ENCODE peak calls at places on chromosomes 4 and X, in five cellular contexts. One of them, this sample, is unnamed.

GRCh38 chrX:97895751-97896150 is 1012.0 kb downstream of the RPA4 start:
- DNase-seq in nephron progenitor cell: no peak
- DNase-seq in OCI-LY7: no peak
- DNase-seq in A549: no peak
- DNase-seq in CD8-positive, alpha-beta T cell: no peak
- DNase-seq in this sample: no peak

GRCh38 chr4:110970642-110971041 is 347.8 kb upstream of the PITX2 start:
- DNase-seq in nephron progenitor cell: peak
- DNase-seq in OCI-LY7: peak
- DNase-seq in A549: peak
- DNase-seq in CD8-positive, alpha-beta T cell: no peak
- DNase-seq in this sample: no peak

GRCh38 chr4:187685247-187685646 is 310.3 kb upstream of the ZFP42 start:
- DNase-seq in nephron progenitor cell: no peak
- DNase-seq in OCI-LY7: no peak
- DNase-seq in A549: peak
- DNase-seq in CD8-positive, alpha-beta T cell: no peak
- DNase-seq in this sample: no peak

GRCh38 chr4:26204249-26204825 is 116.5 kb upstream of the RBPJ start:
- DNase-seq in nephron progenitor cell: no peak
- DNase-seq in OCI-LY7: no peak
- DNase-seq in A549: no peak
- DNase-seq in CD8-positive, alpha-beta T cell: peak
- DNase-seq in this sample: no peak

GRCh38 chrX:119223784-119224183 is 12.3 kb upstream of the PGRMC1 start:
- DNase-seq in nephron progenitor cell: no peak
- DNase-seq in OCI-LY7: no peak
- DNase-seq in A549: no peak
- DNase-seq in CD8-positive, alpha-beta T cell: no peak
- DNase-seq in this sample: no peak

GRCh38 chr4:44016582-44017421 is 431.8 kb downstream of the KCTD8 start:
- DNase-seq in nephron progenitor cell: no peak
- DNase-seq in OCI-LY7: no peak
- DNase-seq in A549: no peak
- DNase-seq in CD8-positive, alpha-beta T cell: no peak
- DNase-seq in this sample: no peak

GRCh38 chrX:109856974-109857373 is 123.9 kb upstream of the ACSL4 start:
- DNase-seq in nephron progenitor cell: peak
- DNase-seq in OCI-LY7: peak
- DNase-seq in A549: peak
- DNase-seq in CD8-positive, alpha-beta T cell: peak
- DNase-seq in this sample: no peak

GRCh38 chrX:42869659-42870476 is 91.9 kb upstream of the PPP1R2C start:
- DNase-seq in nephron progenitor cell: no peak
- DNase-seq in OCI-LY7: peak
- DNase-seq in A549: no peak
- DNase-seq in CD8-positive, alpha-beta T cell: no peak
- DNase-seq in this sample: no peak

DNA sequence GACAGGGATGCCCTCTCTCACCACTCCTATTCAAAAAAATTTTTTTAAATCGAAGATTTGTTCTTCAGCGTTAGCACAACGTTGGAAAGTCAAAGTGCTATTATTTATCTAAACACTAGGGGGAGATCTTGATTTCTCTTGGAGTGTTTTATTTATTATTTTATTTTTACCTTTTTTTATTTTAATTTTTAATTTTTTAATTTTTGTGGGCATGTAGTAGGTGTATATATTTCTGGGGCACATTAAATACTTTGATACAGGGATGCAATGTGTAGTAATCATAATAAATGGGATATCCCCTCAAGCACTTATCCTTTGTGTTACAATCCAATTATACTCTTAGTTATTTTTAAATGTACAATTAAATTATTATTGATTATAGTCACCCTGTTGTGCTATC is 37.4 kb upstream of the SLC10A4 start:
- DNase-seq in nephron progenitor cell: no peak
- DNase-seq in OCI-LY7: peak
- DNase-seq in A549: peak
- DNase-seq in CD8-positive, alpha-beta T cell: no peak
- DNase-seq in this sample: no peak
- TF ChIP-seq CTCF in nephron progenitor cell: peak
- TF ChIP-seq CTCF in OCI-LY7: peak
- TF ChIP-seq CTCF in A549: peak
- TF ChIP-seq CTCF in CD8-positive, alpha-beta T cell: peak
- TF ChIP-seq CTCF in this sample: no peak

GRCh38 chr4:17489721-17490120 is 22.2 kb downstream of the QDPR start:
- DNase-seq in nephron progenitor cell: no peak
- DNase-seq in OCI-LY7: no peak
- DNase-seq in A549: no peak
- DNase-seq in CD8-positive, alpha-beta T cell: no peak
- DNase-seq in this sample: no peak

GRCh38 chr4:17489123-17489522 is 22.8 kb downstream of the QDPR start:
- DNase-seq in nephron progenitor cell: no peak
- DNase-seq in OCI-LY7: no peak
- DNase-seq in A549: no peak
- DNase-seq in CD8-positive, alpha-beta T cell: no peak
- DNase-seq in this sample: no peak

GRCh38 chr4:17492058-17492741 is 19.7 kb downstream of the QDPR start:
- DNase-seq in nephron progenitor cell: no peak
- DNase-seq in OCI-LY7: no peak
- DNase-seq in A549: no peak
- DNase-seq in CD8-positive, alpha-beta T cell: no peak
- DNase-seq in this sample: no peak

GRCh38 chr4:17491196-17491595 is 20.7 kb downstream of the QDPR start:
- DNase-seq in nephron progenitor cell: no peak
- DNase-seq in OCI-LY7: no peak
- DNase-seq in A549: no peak
- DNase-seq in CD8-positive, alpha-beta T cell: no peak
- DNase-seq in this sample: no peak

GRCh38 chr4:17490575-17491059 is 21.3 kb downstream of the QDPR start:
- DNase-seq in nephron progenitor cell: no peak
- DNase-seq in OCI-LY7: no peak
- DNase-seq in A549: no peak
- DNase-seq in CD8-positive, alpha-beta T cell: no peak
- DNase-seq in this sample: no peak
- TF ChIP-seq CTCF in nephron progenitor cell: no peak
- TF ChIP-seq CTCF in OCI-LY7: no peak
- TF ChIP-seq CTCF in A549: no peak
- TF ChIP-seq CTCF in CD8-positive, alpha-beta T cell: no peak
- TF ChIP-seq CTCF in this sample: no peak

GRCh38 chrX:14712096-14712495 is 160.8 kb downstream of the FANCB start:
- DNase-seq in nephron progenitor cell: no peak
- DNase-seq in OCI-LY7: no peak
- DNase-seq in A549: no peak
- DNase-seq in CD8-positive, alpha-beta T cell: no peak
- DNase-seq in this sample: no peak
- TF ChIP-seq CTCF in nephron progenitor cell: no peak
- TF ChIP-seq CTCF in OCI-LY7: no peak
- TF ChIP-seq CTCF in A549: no peak
- TF ChIP-seq CTCF in CD8-positive, alpha-beta T cell: no peak
- TF ChIP-seq CTCF in this sample: no peak

DNA sequence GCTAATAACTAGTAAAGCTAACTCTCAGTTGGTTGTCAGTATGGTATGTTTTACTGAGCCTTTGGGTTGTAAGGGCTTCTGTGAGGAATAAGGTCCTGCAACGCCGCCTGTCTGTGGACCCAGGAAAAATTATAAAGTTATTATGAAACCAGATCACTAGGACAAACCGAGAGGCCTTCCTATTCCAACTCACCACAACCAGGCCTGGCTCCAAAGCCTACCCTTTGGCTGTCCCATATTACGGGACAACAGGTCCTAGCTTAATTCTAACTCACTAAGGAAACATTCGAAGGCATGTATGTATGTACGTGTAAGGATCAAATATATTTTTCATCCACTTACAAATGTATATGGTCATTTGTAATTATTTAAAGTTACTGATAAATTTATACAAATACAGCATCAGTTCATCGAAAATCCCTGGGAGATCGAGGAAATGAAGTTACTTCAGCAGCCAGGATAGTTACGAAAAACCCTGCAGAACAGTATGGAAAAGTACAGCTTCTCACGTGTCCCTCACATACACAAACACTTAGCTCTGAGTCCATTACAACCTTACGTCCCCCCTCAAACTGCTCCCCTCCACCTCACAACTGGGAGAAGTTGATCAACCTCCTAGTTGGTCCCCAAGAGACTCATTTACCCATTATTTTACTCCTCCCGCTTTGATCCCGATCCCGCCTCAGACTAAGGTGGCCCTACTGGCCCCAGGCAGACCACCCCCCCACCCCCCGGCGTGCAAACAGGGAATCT is 1.2 kb downstream of the ANKRD17 start:
- DNase-seq in nephron progenitor cell: peak
- DNase-seq in OCI-LY7: peak
- DNase-seq in A549: peak
- DNase-seq in CD8-positive, alpha-beta T cell: peak
- DNase-seq in this sample: no peak
- TF ChIP-seq CTCF in nephron progenitor cell: peak
- TF ChIP-seq CTCF in OCI-LY7: peak
- TF ChIP-seq CTCF in A549: peak
- TF ChIP-seq CTCF in CD8-positive, alpha-beta T cell: peak
- TF ChIP-seq CTCF in this sample: no peak

DNA sequence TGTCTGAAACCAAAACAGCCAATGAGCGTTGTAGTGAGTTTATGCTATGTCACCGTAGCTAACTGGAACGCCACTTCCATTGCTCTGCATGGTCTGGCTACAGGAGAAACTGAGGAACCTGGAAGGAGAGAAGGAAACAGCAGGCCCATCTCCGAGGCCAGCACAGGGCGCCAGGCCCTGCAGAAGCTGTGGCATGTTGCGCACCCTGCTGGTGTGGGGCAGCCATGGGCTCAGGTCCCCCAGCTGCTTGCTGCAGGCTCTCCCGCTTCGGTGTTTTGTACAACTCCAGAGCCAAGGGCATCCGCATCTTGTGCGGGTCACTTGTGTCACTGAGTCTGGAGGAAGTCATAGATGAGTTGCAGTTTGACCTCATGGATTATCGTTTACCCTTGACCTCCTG is 89.2 kb downstream of the AFAP1 start:
- DNase-seq in nephron progenitor cell: no peak
- DNase-seq in OCI-LY7: no peak
- DNase-seq in A549: no peak
- DNase-seq in CD8-positive, alpha-beta T cell: no peak
- DNase-seq in this sample: no peak
- TF ChIP-seq CTCF in nephron progenitor cell: no peak
- TF ChIP-seq CTCF in OCI-LY7: peak
- TF ChIP-seq CTCF in A549: no peak
- TF ChIP-seq CTCF in CD8-positive, alpha-beta T cell: no peak
- TF ChIP-seq CTCF in this sample: no peak

GRCh38 chr4:932713-933070 is 432 bp downstream of the TMEM175 start:
- DNase-seq in nephron progenitor cell: peak
- DNase-seq in OCI-LY7: no peak
- DNase-seq in A549: no peak
- DNase-seq in CD8-positive, alpha-beta T cell: no peak
- DNase-seq in this sample: no peak
- TF ChIP-seq CTCF in nephron progenitor cell: no peak
- TF ChIP-seq CTCF in OCI-LY7: peak
- TF ChIP-seq CTCF in A549: no peak
- TF ChIP-seq CTCF in CD8-positive, alpha-beta T cell: no peak
- TF ChIP-seq CTCF in this sample: no peak

DNA sequence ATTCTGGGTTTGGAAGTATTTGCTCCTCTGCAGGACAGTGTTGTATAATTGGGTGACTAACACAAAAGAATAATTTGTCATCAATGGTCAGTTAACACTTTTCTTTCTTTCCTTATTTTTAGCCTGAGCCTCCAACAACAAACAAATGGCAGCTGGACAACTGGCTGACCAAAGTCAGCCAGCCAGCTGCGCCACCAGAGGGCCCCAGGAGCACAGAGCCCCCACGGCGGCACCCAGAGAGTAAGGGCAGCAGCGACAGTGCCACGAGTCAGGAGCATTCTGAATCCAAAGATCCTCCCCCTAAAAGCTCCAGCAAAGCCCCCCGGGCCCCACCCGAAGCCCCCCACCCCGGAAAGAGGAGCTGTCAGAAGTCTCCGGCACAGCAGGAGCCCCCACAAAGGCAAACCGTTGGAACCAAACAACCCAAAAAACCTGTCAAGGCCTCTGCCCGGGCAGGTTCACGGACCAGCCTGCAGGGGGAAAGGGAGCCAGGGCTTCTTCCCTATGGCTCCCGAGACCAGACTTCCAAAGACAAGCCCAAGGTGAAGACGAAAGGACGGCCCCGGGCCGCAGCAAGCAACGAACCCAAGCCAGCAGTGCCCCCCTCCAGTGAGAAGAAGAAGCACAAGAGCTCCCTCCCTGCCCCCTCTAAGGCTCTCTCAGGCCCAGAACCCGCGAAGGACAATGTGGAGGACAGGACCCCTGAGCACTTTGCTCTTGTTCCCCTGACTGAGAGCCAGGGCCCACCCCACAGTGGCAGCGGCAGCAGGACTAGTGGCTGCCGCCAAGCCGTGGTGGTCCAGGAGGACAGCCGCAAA is 106.0 kb downstream of the KLHL8 start:
- DNase-seq in nephron progenitor cell: no peak
- DNase-seq in OCI-LY7: no peak
- DNase-seq in A549: no peak
- DNase-seq in CD8-positive, alpha-beta T cell: no peak
- DNase-seq in this sample: no peak
- TF ChIP-seq CTCF in nephron progenitor cell: no peak
- TF ChIP-seq CTCF in OCI-LY7: peak
- TF ChIP-seq CTCF in A549: peak
- TF ChIP-seq CTCF in CD8-positive, alpha-beta T cell: no peak
- TF ChIP-seq CTCF in this sample: no peak

GRCh38 chr4:100113732-100114131 is 76.5 kb downstream of the DDIT4L start:
- DNase-seq in nephron progenitor cell: no peak
- DNase-seq in OCI-LY7: no peak
- DNase-seq in A549: no peak
- DNase-seq in CD8-positive, alpha-beta T cell: no peak
- DNase-seq in this sample: no peak

GRCh38 chr4:100118213-100118612 is 72.1 kb downstream of the DDIT4L start:
- DNase-seq in nephron progenitor cell: no peak
- DNase-seq in OCI-LY7: no peak
- DNase-seq in A549: no peak
- DNase-seq in CD8-positive, alpha-beta T cell: no peak
- DNase-seq in this sample: no peak

GRCh38 chr4:100114909-100115308 is 75.4 kb downstream of the DDIT4L start:
- DNase-seq in nephron progenitor cell: no peak
- DNase-seq in OCI-LY7: no peak
- DNase-seq in A549: no peak
- DNase-seq in CD8-positive, alpha-beta T cell: no peak
- DNase-seq in this sample: no peak

GRCh38 chr4:100117749-100118148 is 72.5 kb downstream of the DDIT4L start:
- DNase-seq in nephron progenitor cell: no peak
- DNase-seq in OCI-LY7: no peak
- DNase-seq in A549: no peak
- DNase-seq in CD8-positive, alpha-beta T cell: no peak
- DNase-seq in this sample: no peak
- TF ChIP-seq CTCF in nephron progenitor cell: no peak
- TF ChIP-seq CTCF in OCI-LY7: no peak
- TF ChIP-seq CTCF in A549: no peak
- TF ChIP-seq CTCF in CD8-positive, alpha-beta T cell: no peak
- TF ChIP-seq CTCF in this sample: no peak

This sample was measured in activated B cell treated with CpG ODN at 0.5 μM for 24 hours.